ENCODE peak calls at places on chromosomes 16 and 17, in seven cellular contexts. Z is heart left ventricle; G is effector memory CD4-positive, alpha-beta T cell; B is tibial nerve; W is GM12878; L is uterus; N is fibroblast of lung. J is an unnamed sample.

GRCh38 chr17:51461578-51462004 is 201.2 kb downstream of the UTP18 start:
- DNase-seq in Z (peak; percentile 22), G (peak; percentile 18), B (peak; percentile 44), W (no peak), L (no peak), N (peak; percentile 15), J (peak; percentile 10)

GRCh38 chr17:45248132-45248936 is 13.6 kb downstream of the SPATA32 start:
- DNase-seq in Z (no peak), G (peak; percentile 80), B (no peak), W (no peak), L (no peak), N (no peak), J (no peak)

GRCh38 chr17:2034157-2034556 is 4.2 kb downstream of the DPH1 start:
- DNase-seq in Z (no peak), G (no peak), B (no peak), W (no peak), L (no peak), N (peak; percentile 45), J (no peak)

GRCh38 chr17:72984145-72984924 is 108.2 kb downstream of the SLC39A11 start:
- DNase-seq in Z (no peak), G (no peak), B (no peak), W (no peak), L (no peak), N (peak; percentile 87), J (no peak)

GRCh38 chr17:37261286-37261685 is 114.5 kb upstream of the C17orf78 start:
- DNase-seq in Z (no peak), G (no peak), B (no peak), W (no peak), L (no peak), N (no peak), J (no peak)

GRCh38 chr17:76281573-76282371 is 16.6 kb downstream of the UBALD2 start:
- DNase-seq in Z (no peak), G (no peak), B (no peak), W (no peak), L (no peak), N (no peak), J (no peak)

GRCh38 chr17:38706625-38707298 is 1.7 kb downstream of the MLLT6 start:
- DNase-seq in Z (no peak), G (peak; percentile 33), B (no peak), W (no peak), L (no peak), N (no peak), J (no peak)

GRCh38 chr17:61305024-61305423 is 94.6 kb upstream of the TBX2 start:
- DNase-seq in Z (no peak), G (no peak), B (no peak), W (no peak), L (no peak), N (peak; percentile 67), J (no peak)

GRCh38 chr17:39963826-39964225 is 1.0 kb downstream of the GSDMA start:
- DNase-seq in Z (no peak), G (peak; percentile 21), B (no peak), W (no peak), L (no peak), N (no peak), J (no peak)

GRCh38 chr16:68644715-68645493 is at the start of gene CDH3:
- DNase-seq in Z (no peak), G (no peak), B (no peak), W (no peak), L (peak; percentile 57), N (no peak), J (no peak)
- H3K4me3 ChIP-seq in Z (no peak within 1 kb of the TSS), G (peak within 1 kb of the TSS; percentile 48), B (peak within 1 kb of the TSS; percentile 26), W (no peak within 1 kb of the TSS), L (peak within 1 kb of the TSS; percentile 18), N (no peak within 1 kb of the TSS), J (no peak within 1 kb of the TSS)

GRCh38 chr17:29140051-29140582 is 40.1 kb downstream of the MYO18A start:
- DNase-seq in Z (peak; percentile 91), G (peak; percentile 80), B (peak; percentile 76), W (no peak), L (peak; percentile 87), N (peak; percentile 65), J (no peak)
- H3K4me3 ChIP-seq in Z (peak overlapping the region; percentile 70), G (peak overlapping the region; percentile 58), B (peak overlapping the region; percentile 46), W (peak overlapping the region; percentile 81), L (peak overlapping the region; percentile 20), N (peak overlapping the region; percentile 57), J (peak overlapping the region; percentile 52)

GRCh38 chr17:35498429-35499178 is 38.9 kb downstream of the SLFN12L start:
- DNase-seq in Z (no peak), G (no peak), B (no peak), W (no peak), L (no peak), N (no peak), J (no peak)
- H3K4me3 ChIP-seq in Z (peak overlapping the region; percentile 12), G (no peak overlapping the region), B (no peak overlapping the region), W (no peak overlapping the region), L (no peak overlapping the region), N (peak overlapping the region; percentile 25), J (no peak overlapping the region)

GRCh38 chr16:87542531-87543102 is 49.8 kb upstream of the ZCCHC14 start:
- DNase-seq in Z (no peak), G (no peak), B (no peak), W (no peak), L (no peak), N (no peak), J (no peak)

GRCh38 chr16:87539113-87539512 is 46.3 kb upstream of the ZCCHC14 start:
- DNase-seq in Z (no peak), G (no peak), B (no peak), W (no peak), L (no peak), N (no peak), J (no peak)

GRCh38 chr16:87541882-87542234 is 49.0 kb upstream of the ZCCHC14 start:
- DNase-seq in Z (no peak), G (no peak), B (no peak), W (no peak), L (no peak), N (no peak), J (no peak)

GRCh38 chr16:87540072-87540976 is 47.5 kb upstream of the ZCCHC14 start:
- DNase-seq in Z (no peak), G (no peak), B (no peak), W (no peak), L (no peak), N (no peak), J (no peak)

DNA sequence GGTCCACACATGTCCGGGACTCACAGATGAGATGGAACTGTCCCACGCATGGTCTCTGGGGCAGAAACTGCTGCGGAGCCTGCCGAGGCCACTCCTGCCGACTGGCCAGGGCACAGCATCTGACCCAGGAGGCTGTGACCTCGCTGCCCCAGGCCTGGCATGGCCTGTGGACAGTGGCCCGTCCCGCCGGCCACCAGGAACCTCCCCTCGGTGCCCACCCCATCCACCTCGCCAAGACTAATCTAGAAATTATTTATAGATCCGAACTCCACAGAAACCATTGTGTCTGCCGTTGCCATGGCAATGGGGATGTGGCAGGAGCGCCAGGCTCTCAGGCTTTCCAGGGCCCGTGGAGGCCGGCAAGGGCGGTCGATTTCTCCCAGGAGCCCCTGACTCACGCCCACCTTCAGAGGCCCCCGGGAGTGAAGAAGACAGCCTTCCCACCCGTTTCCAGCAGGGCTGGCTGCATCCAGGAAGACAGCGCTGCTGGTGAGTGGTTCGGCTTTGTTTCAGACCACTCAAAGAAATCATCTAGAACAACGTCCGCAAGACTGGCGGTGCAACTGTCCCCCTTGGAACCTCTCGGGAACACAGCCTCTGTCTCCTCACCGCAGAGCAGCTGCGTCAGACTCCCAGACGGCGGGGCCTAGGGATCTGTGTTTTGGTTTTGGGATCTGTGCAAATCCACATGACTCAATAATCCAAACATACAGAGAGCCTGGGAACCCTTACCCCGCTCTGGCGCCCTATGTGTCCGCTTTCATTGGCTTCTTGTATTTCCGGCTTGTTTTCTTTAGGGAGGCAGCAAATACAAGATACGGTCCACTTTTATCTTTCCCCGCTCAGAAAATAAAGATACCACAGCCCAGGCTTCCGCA is 48.4 kb upstream of the ZCCHC14 start:
- DNase-seq in Z (peak; percentile 44), G (no peak), B (no peak), W (no peak), L (no peak), N (peak; percentile 72), J (no peak)
- H3K4me3 ChIP-seq in Z (peak overlapping the region; percentile 44), G (no peak overlapping the region), B (no peak overlapping the region), W (no peak overlapping the region), L (no peak overlapping the region), N (peak overlapping the region; percentile 14), J (no peak overlapping the region)

GRCh38 chr16:4505356-4506153 is 29.4 kb downstream of the HMOX2 start:
- DNase-seq in Z (peak; percentile 39), G (peak; percentile 76), B (no peak), W (peak; percentile 70), L (no peak), N (no peak), J (peak; percentile 89)
- H3K4me3 ChIP-seq in Z (no peak overlapping the region), G (peak overlapping the region; percentile 23), B (no peak overlapping the region), W (no peak overlapping the region), L (no peak overlapping the region), N (no peak overlapping the region), J (no peak overlapping the region)